ENCODE peak calls at places on chromosomes 6 and 20, in six cellular contexts. Q is left ventricle myocardium inferior, W is neural progenitor cell, D is neural crest cell, O is fibroblast of mammary gland, M is OCI-LY7. H is an unnamed sample.

GRCh38 chr20:40757087-40757486 is 68.1 kb upstream of the MAFB start:
- DNase-seq in D (no peak), Q (no peak), O (no peak), M (peak; percentile 43), W (no peak), H (no peak)

GRCh38 chr20:43840382-43841070 is 74.1 kb upstream of the TOX2 start:
- DNase-seq in M (peak; percentile 60), W (peak; percentile 60), D (no peak), Q (no peak), O (peak; percentile 40), H (no peak)

GRCh38 chr6:70421509-70421908 is 8.2 kb downstream of the FAM135A start:
- DNase-seq in M (no peak), Q (no peak), W (no peak), D (no peak), O (no peak), H (no peak)

GRCh38 chr6:82068721-82069120 is 178.8 kb downstream of the IBTK start:
- DNase-seq in M (no peak), W (no peak), Q (no peak), D (no peak), O (no peak), H (no peak)

GRCh38 chr6:143734641-143735063 is 56.9 kb downstream of the PHACTR2 start:
- DNase-seq in M (no peak), D (no peak), W (no peak), Q (no peak), O (no peak), H (no peak)

GRCh38 chr20:20594171-20594530 is 118.3 kb downstream of the RALGAPA2 start:
- DNase-seq in W (peak; percentile 57), M (peak; percentile 38), O (peak; percentile 46), Q (no peak), D (no peak), H (no peak)

GRCh38 chr20:62353289-62354030 is 13.7 kb downstream of the LAMA5 start:
- DNase-seq in O (no peak), W (no peak), Q (no peak), D (no peak), M (no peak), H (no peak)

GRCh38 chr6:2582268-2582667 is 168.5 kb downstream of the MYLK4 start:
- DNase-seq in M (no peak), Q (no peak), W (no peak), O (no peak), D (no peak), H (no peak)

GRCh38 chr20:36085686-36086267 is 68.8 kb upstream of the EPB41L1 start:
- DNase-seq in M (no peak), D (no peak), Q (no peak), O (peak; percentile 70), W (no peak), H (no peak)

GRCh38 chr6:41781302-41781711 is 725 bp downstream of the PRICKLE4 start:
- DNase-seq in M (no peak), D (no peak), Q (peak; percentile 36), W (no peak), O (no peak), H (no peak)

GRCh38 chr6:30490031-30490876 is 945 bp downstream of the HLA-E start:
- DNase-seq in W (peak; percentile 85), Q (peak; percentile 70), D (peak; percentile 54), M (peak; percentile 84), O (peak; percentile 51), H (peak; percentile 71)

GRCh38 chr6:157272866-157273755 is 50.2 kb downstream of the TMEM242 start:
- DNase-seq in O (no peak), W (peak; percentile 37), D (no peak), Q (no peak), M (peak; percentile 81), H (no peak)

GRCh38 chr20:6940052-6940451 is 172.6 kb downstream of the BMP2 start:
- DNase-seq in W (peak; percentile 80), D (peak; percentile 8), Q (no peak), M (peak; percentile 5), O (no peak), H (no peak)

DNA sequence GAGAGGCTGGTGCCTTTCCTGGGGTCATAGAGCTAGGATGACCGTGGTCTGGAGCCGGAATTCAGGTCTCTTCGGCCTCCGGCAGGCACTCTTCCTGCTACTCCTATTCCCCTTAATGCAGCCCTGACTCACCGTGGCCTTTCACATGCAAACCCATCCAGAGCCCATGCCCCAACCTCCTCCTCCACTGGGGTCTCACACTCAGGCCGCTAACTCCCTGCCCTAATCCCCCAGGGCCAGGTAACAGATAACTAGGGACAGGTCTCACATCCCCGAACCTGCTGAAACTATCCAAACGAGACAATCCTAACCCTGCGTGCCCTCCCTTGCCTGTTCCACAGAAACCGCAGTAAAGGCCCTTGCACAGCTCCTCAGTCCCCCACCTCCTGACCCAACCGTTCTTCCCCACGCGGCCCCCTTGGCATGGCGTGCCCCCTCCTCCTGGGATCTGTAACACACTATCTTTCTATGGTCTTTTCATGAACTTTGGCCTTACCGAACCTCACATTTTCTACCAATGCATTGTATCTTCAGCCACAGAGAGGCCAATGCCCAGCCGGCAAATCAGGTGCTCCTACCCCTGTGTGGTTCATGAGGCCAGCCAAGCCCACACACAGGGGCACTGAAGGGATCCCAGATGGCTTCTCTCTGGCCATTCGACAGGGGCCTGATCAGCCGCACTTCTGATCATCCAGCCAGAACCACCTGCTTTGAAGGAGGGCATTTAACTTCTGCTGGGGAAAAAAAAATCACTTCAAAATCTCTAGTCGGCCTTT is 245.5 kb upstream of the EXOC2 start:
- DNase-seq in M (no peak), O (no peak), W (no peak), Q (no peak), D (no peak), H (no peak)
- TF ChIP-seq CTCF in M (no peak), O (no peak), W (no peak), Q (no peak), D (no peak), H (no peak)

GRCh38 chr6:137704802-137705165 is 162.3 kb upstream of the TNFAIP3 start:
- DNase-seq in Q (no peak), D (no peak), W (no peak), O (no peak), M (no peak), H (no peak)

GRCh38 chr6:137700751-137701477 is 166.1 kb upstream of the TNFAIP3 start:
- DNase-seq in M (no peak), O (peak; percentile 26), W (no peak), Q (no peak), D (no peak), H (no peak)

GRCh38 chr6:137701942-137702341 is 165.1 kb upstream of the TNFAIP3 start:
- DNase-seq in D (no peak), Q (no peak), W (no peak), M (no peak), O (no peak), H (no peak)

GRCh38 chr6:137705166-137706064 is 161.6 kb upstream of the TNFAIP3 start:
- DNase-seq in O (peak; percentile 62), Q (peak; percentile 56), D (peak; percentile 65), W (peak; percentile 67), M (peak; percentile 60), H (peak; percentile 69)

DNA sequence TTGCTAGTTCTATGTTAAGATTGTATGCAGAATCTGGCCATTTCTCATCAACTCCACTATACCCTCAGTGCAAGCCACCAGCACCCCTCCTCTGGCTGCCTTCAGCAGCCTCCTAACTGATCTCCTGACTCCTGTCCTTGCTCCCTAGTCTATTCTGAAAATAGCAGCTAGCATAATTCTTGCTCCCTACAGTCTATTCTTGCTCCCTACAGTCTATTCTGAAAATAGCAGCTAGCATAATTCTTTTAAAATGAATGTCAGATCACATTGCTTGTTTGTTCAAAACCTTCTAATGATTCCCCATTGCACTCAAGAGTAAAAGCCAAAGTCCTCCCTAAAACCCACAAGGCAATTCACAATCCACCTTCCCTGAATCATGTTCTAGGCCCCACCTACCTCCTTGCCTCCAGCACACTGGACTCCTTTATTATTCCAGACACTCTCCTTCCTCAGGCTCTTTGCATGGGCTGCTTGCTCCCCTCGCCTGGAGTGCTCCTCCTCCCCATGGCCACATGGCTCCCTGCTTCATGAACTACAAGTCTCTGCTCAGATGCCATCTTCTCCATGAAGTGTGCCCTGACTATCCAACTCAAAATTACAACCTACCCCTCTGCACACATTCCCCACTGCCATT is 164.2 kb upstream of the TNFAIP3 start:
- DNase-seq in M (no peak), Q (no peak), O (no peak), W (no peak), D (no peak), H (no peak)
- TF ChIP-seq CTCF in M (no peak), Q (peak; percentile 51), O (no peak), W (no peak), D (no peak), H (no peak)

DNA sequence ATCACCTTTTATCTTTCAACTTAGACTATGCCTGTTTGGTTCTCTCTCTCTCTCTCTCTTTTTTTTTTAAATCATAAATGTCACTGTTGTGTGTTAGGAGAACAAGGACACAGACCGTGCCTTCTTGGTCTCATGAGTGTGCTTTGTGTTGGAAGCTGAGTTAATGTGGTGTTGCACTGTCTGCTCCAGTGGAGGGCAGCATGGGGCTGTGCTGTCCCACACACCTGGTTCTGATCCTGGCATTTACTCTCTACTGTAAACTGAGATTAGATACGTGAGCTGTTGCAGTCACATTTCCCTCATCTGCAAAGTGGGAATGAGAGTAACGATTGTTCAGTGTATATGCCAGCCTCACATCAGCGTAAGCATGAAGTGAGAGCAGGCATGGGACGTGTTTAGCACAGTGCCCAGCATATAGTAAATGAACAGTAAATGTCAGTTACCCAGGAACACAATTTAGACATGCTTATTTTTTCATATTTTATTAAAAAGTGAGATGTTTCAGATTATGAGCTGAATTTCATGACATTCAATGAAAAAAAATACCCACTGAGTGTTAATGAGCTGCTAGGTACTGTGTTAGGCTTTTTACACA is 161.1 kb downstream of the FARS2 start:
- DNase-seq in M (peak; percentile 23), W (peak; percentile 60), O (peak; percentile 56), D (no peak), Q (no peak), H (no peak)
- TF ChIP-seq CTCF in M (peak; percentile 62), W (peak; percentile 69), O (peak; percentile 73), D (peak; percentile 56), Q (peak; percentile 55), H (peak; percentile 31)

GRCh38 chr20:3616250-3616649 is 46.9 kb downstream of the GFRA4 start:
- DNase-seq in Q (peak; percentile 42), O (no peak), D (no peak), W (peak; percentile 3), M (no peak), H (no peak)

GRCh38 chr20:3614509-3614908 is 48.7 kb downstream of the GFRA4 start:
- DNase-seq in O (no peak), W (no peak), D (no peak), M (peak; percentile 29), Q (no peak), H (no peak)

GRCh38 chr20:3613821-3614440 is 49.3 kb downstream of the GFRA4 start:
- DNase-seq in D (no peak), O (peak; percentile 19), M (no peak), W (peak; percentile 7), Q (no peak), H (no peak)

DNA sequence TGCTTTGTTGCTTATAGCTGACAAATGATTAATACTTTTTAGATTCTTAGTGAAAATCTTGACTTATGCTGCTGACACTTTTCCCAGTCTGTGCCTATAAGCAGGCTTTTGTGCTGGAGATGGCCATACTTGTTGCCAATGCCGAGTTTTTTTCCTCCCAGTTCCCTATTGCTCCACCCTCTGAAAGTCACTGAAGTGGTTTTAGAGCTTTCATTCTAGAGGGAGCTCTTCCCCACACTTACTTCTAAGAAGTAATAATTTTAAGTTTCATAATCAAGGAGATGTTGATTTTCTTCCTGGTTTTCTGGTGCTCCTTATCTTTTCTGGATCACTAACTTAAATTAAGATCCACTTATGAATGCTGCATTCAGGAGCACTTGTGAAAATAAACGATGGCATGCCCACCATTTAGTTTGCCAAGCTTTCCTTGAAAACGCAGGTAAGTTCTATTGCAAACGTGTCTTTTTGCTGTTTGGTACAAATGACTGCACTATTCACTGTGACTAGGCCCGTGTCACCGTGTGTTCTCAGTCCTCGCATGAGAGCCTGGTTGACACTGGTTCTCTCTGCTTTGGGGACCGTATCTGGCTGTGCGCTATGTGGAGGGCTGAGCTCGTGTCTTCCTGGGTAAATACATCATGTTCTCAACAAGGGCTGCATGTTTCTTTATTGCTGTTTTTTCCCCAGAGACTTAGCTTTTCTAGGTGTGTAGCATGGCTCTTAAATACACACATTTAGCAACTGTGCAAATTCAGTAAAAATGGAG is 50.2 kb downstream of the GFRA4 start:
- DNase-seq in O (peak; percentile 21), D (no peak), M (no peak), W (no peak), Q (no peak), H (no peak)
- TF ChIP-seq CTCF in O (peak; percentile 2), D (no peak), M (peak; percentile 38), W (no peak), Q (no peak), H (no peak)